ENCODE peak calls at places on chromosome 11, in eight cellular contexts. One of them, this sample, is unnamed.

GRCh38 chr11:111947143-111947542 is 10.0 kb downstream of the DIXDC1 start:
- DNase-seq in stimulated activated CD4-positive, alpha-beta T cell treated with anti-CD3 and anti-CD28 coated beads, TNF-alpha, amount 100 ng/mL, for 48 hours: no peak
- DNase-seq in heart left ventricle: no peak
- DNase-seq in mucosa of descending colon: no peak
- DNase-seq in head of caudate nucleus: no peak
- DNase-seq in NT2/D1: no peak
- DNase-seq in GM13977: no peak
- DNase-seq in NCI-H774: no peak
- DNase-seq in this sample: no peak

GRCh38 chr11:128496684-128497056 is 90.7 kb downstream of the ETS1 start:
- DNase-seq in GM13977: no peak
- DNase-seq in heart left ventricle: no peak
- DNase-seq in mucosa of descending colon: no peak
- DNase-seq in head of caudate nucleus: no peak
- DNase-seq in stimulated activated CD4-positive, alpha-beta T cell treated with anti-CD3 and anti-CD28 coated beads, TNF-alpha, amount 100 ng/mL, for 48 hours: no peak
- DNase-seq in NCI-H774: no peak
- DNase-seq in NT2/D1: no peak
- DNase-seq in this sample: no peak

GRCh38 chr11:29119116-29119515 is 897.7 kb downstream of the KCNA4 start:
- DNase-seq in GM13977: no peak
- DNase-seq in head of caudate nucleus: no peak
- DNase-seq in NT2/D1: no peak
- DNase-seq in heart left ventricle: no peak
- DNase-seq in stimulated activated CD4-positive, alpha-beta T cell treated with anti-CD3 and anti-CD28 coated beads, TNF-alpha, amount 100 ng/mL, for 48 hours: no peak
- DNase-seq in NCI-H774: no peak
- DNase-seq in mucosa of descending colon: peak
- DNase-seq in this sample: no peak

GRCh38 chr11:133509924-133510697 is 22.2 kb downstream of the OPCML start:
- DNase-seq in heart left ventricle: no peak
- DNase-seq in stimulated activated CD4-positive, alpha-beta T cell treated with anti-CD3 and anti-CD28 coated beads, TNF-alpha, amount 100 ng/mL, for 48 hours: no peak
- DNase-seq in NCI-H774: no peak
- DNase-seq in head of caudate nucleus: no peak
- DNase-seq in NT2/D1: peak
- DNase-seq in mucosa of descending colon: no peak
- DNase-seq in GM13977: no peak
- DNase-seq in this sample: no peak

GRCh38 chr11:90913131-90913668 is 690.4 kb upstream of the CHORDC1 start:
- DNase-seq in NCI-H774: no peak
- DNase-seq in GM13977: no peak
- DNase-seq in NT2/D1: no peak
- DNase-seq in heart left ventricle: no peak
- DNase-seq in head of caudate nucleus: no peak
- DNase-seq in mucosa of descending colon: no peak
- DNase-seq in stimulated activated CD4-positive, alpha-beta T cell treated with anti-CD3 and anti-CD28 coated beads, TNF-alpha, amount 100 ng/mL, for 48 hours: no peak
- DNase-seq in this sample: no peak

GRCh38 chr11:3022982-3023381 is 30.9 kb upstream of the NAP1L4 start:
- DNase-seq in NCI-H774: no peak
- DNase-seq in stimulated activated CD4-positive, alpha-beta T cell treated with anti-CD3 and anti-CD28 coated beads, TNF-alpha, amount 100 ng/mL, for 48 hours: no peak
- DNase-seq in GM13977: no peak
- DNase-seq in mucosa of descending colon: no peak
- DNase-seq in head of caudate nucleus: no peak
- DNase-seq in heart left ventricle: no peak
- DNase-seq in NT2/D1: no peak
- DNase-seq in this sample: no peak

GRCh38 chr11:130544266-130544665 is 95.8 kb downstream of the ADAMTS15 start:
- DNase-seq in GM13977: no peak
- DNase-seq in head of caudate nucleus: no peak
- DNase-seq in NT2/D1: no peak
- DNase-seq in NCI-H774: no peak
- DNase-seq in heart left ventricle: no peak
- DNase-seq in mucosa of descending colon: no peak
- DNase-seq in stimulated activated CD4-positive, alpha-beta T cell treated with anti-CD3 and anti-CD28 coated beads, TNF-alpha, amount 100 ng/mL, for 48 hours: no peak
- DNase-seq in this sample: no peak

GRCh38 chr11:65026810-65027209 is 429 bp upstream of the SNX15 start:
- DNase-seq in GM13977: no peak
- DNase-seq in NT2/D1: no peak
- DNase-seq in heart left ventricle: no peak
- DNase-seq in head of caudate nucleus: no peak
- DNase-seq in stimulated activated CD4-positive, alpha-beta T cell treated with anti-CD3 and anti-CD28 coated beads, TNF-alpha, amount 100 ng/mL, for 48 hours: no peak
- DNase-seq in NCI-H774: no peak
- DNase-seq in mucosa of descending colon: no peak
- DNase-seq in this sample: no peak

GRCh38 chr11:111001091-111001430 is 244.5 kb upstream of the POU2AF2 start:
- DNase-seq in heart left ventricle: no peak
- DNase-seq in mucosa of descending colon: no peak
- DNase-seq in head of caudate nucleus: no peak
- DNase-seq in GM13977: no peak
- DNase-seq in NCI-H774: no peak
- DNase-seq in stimulated activated CD4-positive, alpha-beta T cell treated with anti-CD3 and anti-CD28 coated beads, TNF-alpha, amount 100 ng/mL, for 48 hours: no peak
- DNase-seq in NT2/D1: no peak
- DNase-seq in this sample: no peak

GRCh38 chr11:58965246-58965985 is 26.1 kb downstream of the GLYATL1 start:
- DNase-seq in heart left ventricle: no peak
- DNase-seq in NT2/D1: no peak
- DNase-seq in stimulated activated CD4-positive, alpha-beta T cell treated with anti-CD3 and anti-CD28 coated beads, TNF-alpha, amount 100 ng/mL, for 48 hours: no peak
- DNase-seq in head of caudate nucleus: no peak
- DNase-seq in mucosa of descending colon: no peak
- DNase-seq in GM13977: no peak
- DNase-seq in NCI-H774: no peak
- DNase-seq in this sample: no peak

GRCh38 chr11:83573097-83573496 is 286.9 kb upstream of the CCDC90B start:
- DNase-seq in head of caudate nucleus: no peak
- DNase-seq in NCI-H774: no peak
- DNase-seq in mucosa of descending colon: no peak
- DNase-seq in heart left ventricle: no peak
- DNase-seq in GM13977: no peak
- DNase-seq in NT2/D1: no peak
- DNase-seq in stimulated activated CD4-positive, alpha-beta T cell treated with anti-CD3 and anti-CD28 coated beads, TNF-alpha, amount 100 ng/mL, for 48 hours: no peak
- DNase-seq in this sample: no peak

GRCh38 chr11:96267490-96268010 is 75.4 kb downstream of the MAML2 start:
- DNase-seq in head of caudate nucleus: no peak
- DNase-seq in NT2/D1: no peak
- DNase-seq in heart left ventricle: no peak
- DNase-seq in mucosa of descending colon: no peak
- DNase-seq in GM13977: peak
- DNase-seq in stimulated activated CD4-positive, alpha-beta T cell treated with anti-CD3 and anti-CD28 coated beads, TNF-alpha, amount 100 ng/mL, for 48 hours: peak
- DNase-seq in NCI-H774: no peak
- DNase-seq in this sample: no peak

GRCh38 chr11:94544832-94545640 is 1.3 kb downstream of the FUT4 start:
- DNase-seq in stimulated activated CD4-positive, alpha-beta T cell treated with anti-CD3 and anti-CD28 coated beads, TNF-alpha, amount 100 ng/mL, for 48 hours: no peak
- DNase-seq in GM13977: no peak
- DNase-seq in mucosa of descending colon: peak
- DNase-seq in NT2/D1: no peak
- DNase-seq in head of caudate nucleus: no peak
- DNase-seq in heart left ventricle: peak
- DNase-seq in NCI-H774: no peak
- DNase-seq in this sample: no peak

GRCh38 chr11:67648796-67649613 is 1.5 kb downstream of the ACY3 start:
- DNase-seq in GM13977: no peak
- DNase-seq in head of caudate nucleus: peak
- DNase-seq in NT2/D1: no peak
- DNase-seq in mucosa of descending colon: no peak
- DNase-seq in NCI-H774: no peak
- DNase-seq in heart left ventricle: no peak
- DNase-seq in stimulated activated CD4-positive, alpha-beta T cell treated with anti-CD3 and anti-CD28 coated beads, TNF-alpha, amount 100 ng/mL, for 48 hours: no peak
- DNase-seq in this sample: no peak

GRCh38 chr11:125680747-125681146 is at the start of gene ACRV1:
- DNase-seq in heart left ventricle: no peak
- DNase-seq in NCI-H774: no peak
- DNase-seq in stimulated activated CD4-positive, alpha-beta T cell treated with anti-CD3 and anti-CD28 coated beads, TNF-alpha, amount 100 ng/mL, for 48 hours: no peak
- DNase-seq in NT2/D1: no peak
- DNase-seq in head of caudate nucleus: no peak
- DNase-seq in mucosa of descending colon: no peak
- DNase-seq in GM13977: no peak
- DNase-seq in this sample: no peak

GRCh38 chr11:75891947-75892739 is 77.1 kb downstream of the UVRAG start:
- DNase-seq in stimulated activated CD4-positive, alpha-beta T cell treated with anti-CD3 and anti-CD28 coated beads, TNF-alpha, amount 100 ng/mL, for 48 hours: no peak
- DNase-seq in GM13977: no peak
- DNase-seq in NCI-H774: no peak
- DNase-seq in heart left ventricle: no peak
- DNase-seq in head of caudate nucleus: no peak
- DNase-seq in NT2/D1: no peak
- DNase-seq in mucosa of descending colon: no peak
- DNase-seq in this sample: no peak

GRCh38 chr11:132056689-132057088 is 686.3 kb downstream of the NTM start:
- DNase-seq in stimulated activated CD4-positive, alpha-beta T cell treated with anti-CD3 and anti-CD28 coated beads, TNF-alpha, amount 100 ng/mL, for 48 hours: no peak
- DNase-seq in mucosa of descending colon: no peak
- DNase-seq in GM13977: no peak
- DNase-seq in head of caudate nucleus: no peak
- DNase-seq in NT2/D1: no peak
- DNase-seq in heart left ventricle: no peak
- DNase-seq in NCI-H774: no peak
- DNase-seq in this sample: no peak

GRCh38 chr11:30360741-30361140 is 37.8 kb downstream of the ARL14EP start:
- DNase-seq in heart left ventricle: no peak
- DNase-seq in head of caudate nucleus: no peak
- DNase-seq in stimulated activated CD4-positive, alpha-beta T cell treated with anti-CD3 and anti-CD28 coated beads, TNF-alpha, amount 100 ng/mL, for 48 hours: no peak
- DNase-seq in NCI-H774: no peak
- DNase-seq in GM13977: no peak
- DNase-seq in mucosa of descending colon: no peak
- DNase-seq in NT2/D1: no peak
- DNase-seq in this sample: no peak

GRCh38 chr11:78370406-78371172 is 47.0 kb downstream of the GAB2 start:
- DNase-seq in NCI-H774: no peak
- DNase-seq in NT2/D1: no peak
- DNase-seq in mucosa of descending colon: no peak
- DNase-seq in stimulated activated CD4-positive, alpha-beta T cell treated with anti-CD3 and anti-CD28 coated beads, TNF-alpha, amount 100 ng/mL, for 48 hours: no peak
- DNase-seq in GM13977: no peak
- DNase-seq in heart left ventricle: peak
- DNase-seq in head of caudate nucleus: no peak
- DNase-seq in this sample: no peak

GRCh38 chr11:11243258-11243789 is 109.7 kb downstream of the CSNK2A3 start:
- DNase-seq in GM13977: no peak
- DNase-seq in mucosa of descending colon: peak
- DNase-seq in NCI-H774: no peak
- DNase-seq in stimulated activated CD4-positive, alpha-beta T cell treated with anti-CD3 and anti-CD28 coated beads, TNF-alpha, amount 100 ng/mL, for 48 hours: no peak
- DNase-seq in NT2/D1: no peak
- DNase-seq in heart left ventricle: no peak
- DNase-seq in head of caudate nucleus: no peak
- DNase-seq in this sample: peak

GRCh38 chr11:62680825-62681240 is 2.0 kb upstream of the UBXN1 start:
- DNase-seq in NCI-H774: peak
- DNase-seq in mucosa of descending colon: peak
- DNase-seq in head of caudate nucleus: no peak
- DNase-seq in NT2/D1: no peak
- DNase-seq in GM13977: peak
- DNase-seq in heart left ventricle: peak
- DNase-seq in stimulated activated CD4-positive, alpha-beta T cell treated with anti-CD3 and anti-CD28 coated beads, TNF-alpha, amount 100 ng/mL, for 48 hours: no peak
- DNase-seq in this sample: no peak

GRCh38 chr11:120184946-120185677 is 25.7 kb upstream of the OAF start:
- DNase-seq in heart left ventricle: peak
- DNase-seq in mucosa of descending colon: peak
- DNase-seq in NT2/D1: no peak
- DNase-seq in head of caudate nucleus: no peak
- DNase-seq in GM13977: no peak
- DNase-seq in NCI-H774: no peak
- DNase-seq in stimulated activated CD4-positive, alpha-beta T cell treated with anti-CD3 and anti-CD28 coated beads, TNF-alpha, amount 100 ng/mL, for 48 hours: no peak
- DNase-seq in this sample: peak

GRCh38 chr11:83569134-83569805 is 283.1 kb upstream of the CCDC90B start:
- DNase-seq in GM13977: no peak
- DNase-seq in mucosa of descending colon: no peak
- DNase-seq in head of caudate nucleus: no peak
- DNase-seq in NCI-H774: no peak
- DNase-seq in NT2/D1: no peak
- DNase-seq in stimulated activated CD4-positive, alpha-beta T cell treated with anti-CD3 and anti-CD28 coated beads, TNF-alpha, amount 100 ng/mL, for 48 hours: no peak
- DNase-seq in heart left ventricle: no peak
- DNase-seq in this sample: no peak

This sample was measured in coronary artery.